ENCODE peak calls at places on chromosomes 12 and 14, in four cellular contexts. V is cardiac muscle cell, B is RWPE1, G is astrocyte. P is an unnamed sample.

GRCh38 chr14:73616831-73617230 is 4.5 kb downstream of the ACOT6 start:
- DNase-seq in V (no peak), B (no peak), G (no peak), P (no peak)

GRCh38 chr14:99034711-99035171 is 237.3 kb downstream of the BCL11B start:
- DNase-seq in V (no peak), B (no peak), G (no peak), P (no peak)

GRCh38 chr12:121697093-121697698 is 15.4 kb upstream of the TMEM120B start:
- DNase-seq in V (peak), B (peak), G (no peak), P (no peak)

GRCh38 chr12:87848248-87848868 is 180.8 kb downstream of the C12orf50 start:
- DNase-seq in V (peak), B (peak), G (peak), P (no peak)

GRCh38 chr12:90078344-90078743 is 369.7 kb upstream of the ATP2B1 start:
- DNase-seq in V (no peak), B (no peak), G (no peak), P (no peak)

GRCh38 chr12:54605138-54605970 is 16.9 kb upstream of the PPP1R1A start:
- DNase-seq in V (no peak), B (no peak), G (no peak), P (no peak)

GRCh38 chr14:73249564-73250316 is 12.4 kb downstream of the PAPLN start:
- DNase-seq in V (no peak), B (no peak), G (no peak), P (no peak)

GRCh38 chr14:36866867-36867266 is 205.2 kb downstream of the PAX9 start:
- DNase-seq in V (no peak), B (no peak), G (no peak), P (no peak)

GRCh38 chr12:127926004-127926403 is 341.0 kb upstream of the TMEM132C start:
- DNase-seq in V (no peak), B (no peak), G (peak), P (peak)

GRCh38 chr14:81516941-81517797 is 16.5 kb downstream of the SEL1L start:
- DNase-seq in V (peak), B (no peak), G (peak), P (peak)

GRCh38 chr12:98908866-98909265 is 263.8 kb downstream of the APAF1 start:
- DNase-seq in V (no peak), B (no peak), G (no peak), P (no peak)

GRCh38 chr12:64679487-64679983 is 69.2 kb downstream of the RASSF3 start:
- DNase-seq in V (peak), B (peak), G (peak), P (peak)

GRCh38 chr12:24909667-24910066 is 39.2 kb downstream of the BCAT1 start:
- DNase-seq in V (peak), B (no peak), G (peak), P (no peak)

GRCh38 chr12:4134833-4135597 is 138.5 kb upstream of the CCND2 start:
- DNase-seq in V (no peak), B (no peak), G (no peak), P (no peak)

GRCh38 chr12:57372233-57372632 is 58.6 kb downstream of the R3HDM2 start:
- DNase-seq in V (peak), B (no peak), G (peak), P (no peak)

GRCh38 chr12:106078358-106079025 is 60.3 kb downstream of the NUAK1 start:
- DNase-seq in V (peak), B (peak), G (peak), P (peak)

GRCh38 chr12:74985293-74985985 is 224.2 kb downstream of the KCNC2 start:
- DNase-seq in V (no peak), B (no peak), G (no peak), P (no peak)

GRCh38 chr12:57341275-57341990 is 89.4 kb downstream of the R3HDM2 start:
- DNase-seq in V (no peak), B (no peak), G (peak), P (no peak)

GRCh38 chr12:116990971-116991966 is 80.5 kb downstream of the FBXW8 start:
- DNase-seq in V (no peak), B (no peak), G (peak), P (no peak)

GRCh38 chr14:36013483-36013882 is 163.0 kb downstream of the PTCSC3 start:
- DNase-seq in V (no peak), B (no peak), G (no peak), P (no peak)

GRCh38 chr12:69008510-69008909 is 75.5 kb upstream of the CPM start:
- DNase-seq in V (peak), B (peak), G (no peak), P (no peak)

GRCh38 chr14:80698974-80699373 is 242.6 kb downstream of the CEP128 start:
- DNase-seq in V (no peak), B (no peak), G (no peak), P (no peak)

GRCh38 chr12:120316798-120317257 is 10.8 kb downstream of the PLA2G1B start:
- DNase-seq in V (no peak), B (no peak), G (peak), P (no peak)

GRCh38 chr14:24289649-24290283 is 9.8 kb downstream of the DHRS1 start:
- DNase-seq in V (no peak), B (no peak), G (no peak), P (no peak)

GRCh38 chr12:6753772-6754356 is 923 bp upstream of the MLF2 start:
- DNase-seq in V (no peak), B (no peak), G (no peak), P (no peak)

GRCh38 chr12:6752181-6752930 is 585 bp downstream of the MLF2 start:
- DNase-seq in V (peak), B (peak), G (peak), P (peak)

GRCh38 chr12:6751767-6752166 is 1.2 kb downstream of the MLF2 start:
- DNase-seq in V (no peak), B (no peak), G (no peak), P (no peak)

GRCh38 chr12:6754406-6754805 is 1.5 kb upstream of the MLF2 start:
- DNase-seq in V (no peak), B (no peak), G (no peak), P (no peak)

DNA sequence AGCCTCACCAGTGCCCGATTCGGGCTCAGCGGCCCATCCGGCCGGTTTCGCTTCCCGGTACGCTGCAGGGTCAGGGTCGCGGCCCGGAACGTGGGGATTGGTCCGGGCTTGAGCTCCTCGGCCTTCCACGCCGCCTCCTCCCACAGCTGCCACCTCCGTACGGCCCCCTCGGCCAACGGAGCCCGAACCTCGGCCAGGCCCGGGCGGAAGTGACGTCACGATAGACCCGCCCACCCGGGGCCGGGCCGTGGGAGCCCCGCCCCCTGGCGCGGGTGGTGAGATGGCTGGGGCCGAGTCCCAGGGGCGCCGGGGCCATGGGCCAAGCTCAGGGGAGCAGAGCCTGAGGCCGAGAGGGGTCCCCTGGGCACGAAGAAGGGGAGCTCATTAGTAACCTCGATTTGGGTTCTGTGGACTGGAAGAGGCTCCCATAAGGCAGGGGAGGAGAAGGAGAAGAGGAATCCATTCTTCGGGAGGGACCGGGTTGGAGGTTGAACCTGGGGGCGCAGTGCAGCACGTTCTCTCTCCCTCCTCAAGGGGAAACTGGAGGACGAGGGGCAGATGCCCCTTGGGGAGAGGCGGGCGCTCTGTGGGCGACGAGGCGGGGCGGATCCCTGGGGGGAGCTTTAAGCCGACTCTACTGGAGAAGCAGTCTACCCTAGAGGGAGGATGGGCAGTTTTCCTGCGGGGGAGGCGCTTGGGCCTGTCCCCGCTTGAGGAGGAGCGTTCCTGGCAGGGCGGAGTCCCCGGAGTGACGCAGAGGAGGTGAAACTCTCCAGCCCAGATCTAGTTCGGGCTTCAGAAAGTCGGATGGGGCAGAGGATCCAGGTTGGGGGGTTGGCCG is at the start of gene MLF2:
- DNase-seq in V (peak), B (peak), G (peak), P (peak)
- TF ChIP-seq CTCF in V (no peak), B (peak), G (peak), P (peak)

GRCh38 chr12:46439793-46440511 is 67.4 kb upstream of the SLC38A2 start:
- DNase-seq in V (no peak), B (no peak), G (peak), P (no peak)
- H3K27ac ChIP-seq in V (no peak), B (no peak), G (no peak), P (no peak)

GRCh38 chr14:94717808-94718207 is 52.1 kb downstream of the GSC start:
- DNase-seq in V (no peak), B (no peak), G (no peak), P (no peak)
- TF ChIP-seq CTCF in V (no peak), B (no peak), G (no peak), P (no peak)

GRCh38 chr14:65206448-65207096 is 104.3 kb upstream of the MAX start:
- DNase-seq in V (no peak), B (peak), G (peak), P (no peak)
- H3K27ac ChIP-seq in V (no peak), B (no peak), G (no peak), P (no peak)

GRCh38 chr14:67674480-67675218 is at the start of gene VTI1B:
- DNase-seq in V (peak), B (peak), G (peak), P (peak)

GRCh38 chr14:67668559-67668958 is 5.9 kb downstream of the VTI1B start:
- DNase-seq in V (no peak), B (no peak), G (no peak), P (no peak)

GRCh38 chr14:67675219-67675582 is 769 bp upstream of the VTI1B start:
- DNase-seq in V (no peak), B (no peak), G (no peak), P (no peak)

GRCh38 chr14:67673451-67673850 is 981 bp downstream of the VTI1B start:
- DNase-seq in V (no peak), B (no peak), G (no peak), P (no peak)

DNA sequence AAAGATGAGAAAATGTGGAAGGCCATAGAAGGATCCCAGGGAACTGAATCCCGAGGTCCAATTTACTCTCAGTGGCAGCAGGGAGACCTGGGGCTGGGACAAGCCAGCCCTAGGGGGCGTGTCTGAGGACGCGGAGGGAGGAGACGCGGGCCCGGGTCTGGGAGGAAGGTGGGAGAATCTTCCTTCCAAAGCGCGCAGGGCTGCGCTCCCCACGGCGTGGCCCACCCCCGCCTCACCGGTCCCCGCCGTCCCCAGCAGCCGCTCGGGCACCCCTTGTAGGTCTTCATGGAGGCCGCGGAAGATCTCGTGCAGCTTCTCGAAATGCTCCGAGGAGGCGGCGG is 323 bp downstream of the VTI1B start:
- DNase-seq in V (peak), B (peak), G (peak), P (peak)
- TF ChIP-seq CTCF in V (peak), B (no peak), G (no peak), P (no peak)

GRCh38 chr14:92652413-92653151 is 95.8 kb downstream of the LGMN start:
- DNase-seq in V (no peak), B (no peak), G (no peak), P (no peak)
- H3K27ac ChIP-seq in V (no peak), B (no peak), G (no peak), P (peak)

DNA sequence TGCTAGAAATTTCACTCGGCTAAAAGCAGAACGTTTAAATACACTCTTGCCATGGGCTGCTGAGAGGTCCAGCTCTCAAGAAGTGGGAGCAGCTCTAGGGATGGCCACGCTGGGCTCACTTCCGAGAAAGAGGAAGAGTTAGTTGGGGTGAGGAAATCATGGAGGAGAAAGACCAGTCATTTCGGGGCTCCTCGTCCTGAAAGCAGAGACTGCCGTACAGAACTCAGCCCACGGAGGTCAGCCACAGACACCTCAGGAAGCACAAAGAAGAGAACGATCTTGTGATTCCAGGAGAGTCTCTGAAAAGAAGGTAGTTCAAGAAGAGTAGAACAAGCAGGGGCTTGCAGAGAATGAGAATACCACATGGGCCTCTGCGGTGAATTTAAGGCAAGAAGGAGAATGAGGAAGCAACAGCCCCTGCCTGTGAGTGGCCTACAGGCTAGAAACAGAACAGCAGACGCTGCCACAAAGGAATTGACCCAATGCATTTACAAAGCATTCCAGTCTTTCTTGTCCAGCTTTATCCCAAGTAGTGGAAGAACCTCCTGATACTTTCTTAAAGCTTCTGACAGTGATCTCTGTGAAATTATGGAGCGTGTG is 311.9 kb downstream of the CACNA1C start:
- DNase-seq in V (no peak), B (no peak), G (no peak), P (no peak)
- TF ChIP-seq CTCF in V (no peak), B (no peak), G (no peak), P (no peak)

GRCh38 chr12:45268672-45269406 is 52.9 kb downstream of the ANO6 start:
- DNase-seq in V (peak), B (peak), G (peak), P (peak)
- H3K27ac ChIP-seq in V (peak), B (peak), G (peak), P (peak)

GRCh38 chr12:49089831-49090773 is 4.5 kb downstream of the DHH start:
- DNase-seq in V (peak), B (no peak), G (peak), P (peak)
- TF ChIP-seq CTCF in V (peak), B (peak), G (peak), P (peak)

P was measured in uterus.